ENCODE peak calls at places on chromosomes 16 and 17, in ten cellular contexts. W is esophagus muscularis mucosa; K is AG10803; D is ovary; T is BJ; O is CD8-positive, alpha-beta T cell; P is endothelial cell; V is progenitor cell of endocrine pancreas; G is fibroblast of villous mesenchyme; J is nephron progenitor cell. A is an unnamed sample.

GRCh38 chr17:63445571-63446217 is 412 bp downstream of the CYB561 start:
- DNase-seq in W (no peak), K (no peak), D (no peak), T (no peak), O (peak), P (peak), V (no peak), G (peak), J (peak), A (no peak)

GRCh38 chr16:87132361-87133014 is 184.7 kb downstream of the C16orf95 start:
- DNase-seq in W (no peak), K (peak), D (no peak), T (peak), O (no peak), P (no peak), V (no peak), G (no peak), J (no peak), A (peak)

GRCh38 chr17:63940584-63940983 is 8.5 kb upstream of the CD79B start:
- DNase-seq in W (no peak), K (no peak), D (no peak), T (no peak), O (no peak), P (no peak), V (no peak), G (no peak), J (no peak), A (no peak)

GRCh38 chr16:74666425-74667214 is at the start of gene RFWD3:
- DNase-seq in W (peak), K (peak), D (peak), T (peak), O (peak), P (peak), V (peak), G (peak), J (peak), A (peak)

GRCh38 chr17:59620518-59621259 is 994 bp downstream of the CLTC start:
- DNase-seq in W (no peak), K (peak), D (peak), T (no peak), O (peak), P (peak), V (no peak), G (peak), J (peak), A (no peak)

GRCh38 chr16:88759245-88759975 is 25.6 kb downstream of the PIEZO1 start:
- DNase-seq in W (no peak), K (no peak), D (peak), T (no peak), O (peak), P (no peak), V (no peak), G (peak), J (peak), A (no peak)

GRCh38 chr16:9099131-9099625 is 7.7 kb downstream of the HAPSTR1 start:
- DNase-seq in W (no peak), K (peak), D (no peak), T (no peak), O (no peak), P (no peak), V (no peak), G (no peak), J (no peak), A (no peak)

GRCh38 chr16:30741461-30741914 is 6.7 kb upstream of the PHKG2 start:
- DNase-seq in W (no peak), K (peak), D (no peak), T (peak), O (no peak), P (no peak), V (no peak), G (peak), J (no peak), A (no peak)

GRCh38 chr16:3642397-3643094 is 11.9 kb upstream of the DNASE1 start:
- DNase-seq in W (no peak), K (no peak), D (no peak), T (no peak), O (no peak), P (no peak), V (no peak), G (peak), J (peak), A (peak)

GRCh38 chr17:78172284-78173024 is 4.1 kb downstream of the SYNGR2 start:
- DNase-seq in W (no peak), K (no peak), D (peak), T (no peak), O (no peak), P (no peak), V (no peak), G (no peak), J (no peak), A (no peak)

GRCh38 chr17:82696916-82697807 is 1.3 kb downstream of the RAB40B start:
- DNase-seq in W (no peak), K (no peak), D (peak), T (no peak), O (no peak), P (no peak), V (no peak), G (peak), J (peak), A (no peak)

GRCh38 chr17:63523256-63523869 is at the start of gene KCNH6:
- DNase-seq in W (no peak), K (no peak), D (no peak), T (no peak), O (no peak), P (no peak), V (no peak), G (no peak), J (no peak), A (no peak)

GRCh38 chr17:17370711-17371110 is 67.5 kb downstream of the NT5M start:
- DNase-seq in W (no peak), K (no peak), D (no peak), T (no peak), O (no peak), P (no peak), V (no peak), G (no peak), J (no peak), A (no peak)

GRCh38 chr17:73286863-73287296 is 24.9 kb downstream of the CDC42EP4 start:
- DNase-seq in W (no peak), K (no peak), D (no peak), T (no peak), O (no peak), P (no peak), V (no peak), G (peak), J (no peak), A (no peak)

GRCh38 chr17:42142371-42142896 is 12.4 kb downstream of the RAB5C start:
- DNase-seq in W (no peak), K (peak), D (no peak), T (peak), O (no peak), P (no peak), V (no peak), G (peak), J (peak), A (no peak)

GRCh38 chr16:75197522-75198134 is 9.3 kb downstream of the CTRB2 start:
- DNase-seq in W (no peak), K (no peak), D (no peak), T (no peak), O (no peak), P (no peak), V (no peak), G (no peak), J (no peak), A (no peak)

GRCh38 chr16:54507091-54507490 is 220.5 kb upstream of the IRX3 start:
- DNase-seq in W (no peak), K (no peak), D (no peak), T (no peak), O (no peak), P (no peak), V (no peak), G (no peak), J (no peak), A (no peak)

GRCh38 chr16:70257391-70257790 is 5.7 kb upstream of the EXOSC6 start:
- DNase-seq in W (no peak), K (peak), D (no peak), T (no peak), O (no peak), P (no peak), V (no peak), G (no peak), J (no peak), A (peak)

DNA sequence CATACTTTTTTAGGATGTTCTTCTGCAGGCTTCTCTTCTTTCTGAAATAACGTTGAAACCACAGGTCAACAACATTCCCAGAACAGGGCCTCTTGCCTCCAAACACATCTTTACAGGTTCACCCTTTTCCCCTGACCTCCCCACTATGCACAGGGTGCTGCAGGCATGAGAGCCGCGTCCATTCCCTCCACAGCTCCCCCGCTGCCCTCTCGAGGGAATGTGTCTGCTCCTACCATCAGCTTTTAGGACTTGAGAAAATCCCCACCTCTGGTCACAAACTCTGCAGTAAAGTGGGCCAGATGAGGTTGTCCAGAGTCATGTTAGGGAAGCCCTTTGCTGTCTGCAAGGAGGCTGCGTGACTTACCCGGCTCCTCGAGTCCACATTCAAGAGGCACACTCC is 30.5 kb downstream of the DUSP14 start:
- DNase-seq in W (no peak), K (no peak), D (no peak), T (no peak), O (no peak), P (no peak), V (no peak), G (no peak), J (no peak), A (no peak)
- TF ChIP-seq CTCF in W (no peak), K (no peak), D (no peak), T (no peak), O (no peak), P (no peak), V (no peak), G (no peak), J (no peak), A (no peak)

GRCh38 chr16:12361016-12361415 is 384.5 kb downstream of the SNX29 start:
- DNase-seq in W (no peak), K (no peak), D (no peak), T (no peak), O (no peak), P (no peak), V (no peak), G (no peak), J (no peak), A (no peak)
- TF ChIP-seq CTCF in W (no peak), K (no peak), D (no peak), T (no peak), O (no peak), P (no peak), V (no peak), G (no peak), J (no peak), A (no peak)

DNA sequence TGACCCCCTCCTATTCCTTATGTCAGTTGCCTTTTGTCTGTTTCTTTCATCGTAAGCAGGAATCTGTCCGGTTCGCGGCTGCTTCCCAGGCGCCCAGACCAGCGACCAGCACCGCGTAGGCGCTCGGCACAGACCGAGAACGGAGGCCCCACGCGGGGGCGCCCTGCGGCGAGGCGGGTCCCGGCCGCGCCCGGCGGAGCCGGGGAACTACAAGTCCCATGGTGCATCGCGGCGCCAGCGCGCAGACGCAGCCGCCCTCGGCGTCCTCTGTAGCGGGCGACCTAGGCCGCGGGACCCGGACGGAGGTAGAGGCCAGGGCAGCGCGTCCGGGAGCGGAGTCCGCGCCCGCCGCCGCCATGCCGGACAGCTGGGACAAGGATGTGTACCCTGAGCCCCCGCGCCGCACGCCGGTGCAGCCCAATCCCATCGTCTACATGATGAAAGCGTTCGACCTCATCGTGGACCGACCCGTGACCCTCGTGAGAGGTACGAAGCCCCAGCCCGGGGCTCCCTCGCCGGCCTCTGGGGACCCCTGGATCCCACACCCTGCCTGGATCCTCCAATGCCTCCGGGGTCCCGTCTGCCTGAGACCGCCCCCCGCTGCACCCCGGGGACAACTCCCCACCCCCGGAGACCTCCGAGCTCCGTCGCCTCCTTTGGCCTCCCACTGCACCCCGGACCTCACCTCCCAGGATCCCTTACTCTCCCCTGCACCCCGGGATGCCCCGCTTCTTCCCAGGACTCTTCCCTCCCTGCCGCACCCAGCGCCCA is at the start of gene NDUFB10:
- DNase-seq in W (peak), K (peak), D (peak), T (peak), O (peak), P (peak), V (peak), G (peak), J (peak), A (peak)
- TF ChIP-seq CTCF in W (peak), K (peak), D (peak), T (peak), O (peak), P (peak), V (peak), G (peak), J (peak), A (peak)

GRCh38 chr16:85675528-85675927 is 13.2 kb downstream of the GINS2 start:
- DNase-seq in W (no peak), K (peak), D (no peak), T (no peak), O (no peak), P (no peak), V (no peak), G (peak), J (no peak), A (no peak)
- TF ChIP-seq CTCF in W (no peak), K (peak), D (no peak), T (peak), O (no peak), P (peak), V (peak), G (peak), J (peak), A (peak)

A was measured in osteocyte.